ENCODE peak calls at places on chromosome 2, in four cellular contexts. J is pancreas; T is CD8-positive, alpha-beta T cell; C is adrenal gland. R is an unnamed sample.

GRCh38 chr2:72153026-72153791 is 5.5 kb upstream of the CYP26B1 start:
- DNase-seq in J (no peak), T (no peak), C (no peak), R (no peak)

GRCh38 chr2:2142350-2142749 is 188.7 kb downstream of the MYT1L start:
- DNase-seq in J (no peak), T (no peak), C (no peak), R (no peak)

GRCh38 chr2:164561991-164562390 is 59.3 kb downstream of the GRB14 start:
- DNase-seq in J (no peak), T (no peak), C (no peak), R (no peak)

GRCh38 chr2:19355416-19355821 is 3.0 kb downstream of the OSR1 start:
- DNase-seq in J (no peak), T (no peak), C (no peak), R (no peak)

GRCh38 chr2:226782092-226782713 is 17.4 kb downstream of the IRS1 start:
- DNase-seq in J (no peak), T (no peak), C (no peak), R (no peak)

GRCh38 chr2:47323009-47323821 is 79.7 kb upstream of the MSH2 start:
- DNase-seq in J (peak), T (peak), C (peak), R (peak)

GRCh38 chr2:46434851-46435273 is 44.5 kb upstream of the TMEM247 start:
- DNase-seq in J (no peak), T (no peak), C (no peak), R (no peak)

GRCh38 chr2:47309952-47310800 is 92.8 kb upstream of the MSH2 start:
- DNase-seq in J (no peak), T (no peak), C (no peak), R (no peak)

GRCh38 chr2:25340340-25340886 is 1.3 kb downstream of the DNMT3A start:
- DNase-seq in J (peak), T (no peak), C (peak), R (no peak)

GRCh38 chr2:28449489-28450395 is 46.1 kb upstream of the PLB1 start:
- DNase-seq in J (no peak), T (peak), C (no peak), R (no peak)

GRCh38 chr2:72696559-72696958 is 129.3 kb downstream of the EXOC6B start:
- DNase-seq in J (no peak), T (no peak), C (no peak), R (no peak)

GRCh38 chr2:239630618-239631286 is 229.9 kb upstream of the HDAC4 start:
- DNase-seq in J (no peak), T (no peak), C (peak), R (no peak)

GRCh38 chr2:226903179-226903578 is 67.3 kb downstream of the RHBDD1 start:
- DNase-seq in J (no peak), T (no peak), C (peak), R (no peak)

GRCh38 chr2:870426-870825 is 80.2 kb upstream of the SNTG2 start:
- DNase-seq in J (no peak), T (no peak), C (no peak), R (no peak)

GRCh38 chr2:130963849-130964793 is 127.4 kb downstream of the ARHGEF4 start:
- DNase-seq in J (no peak), T (no peak), C (peak), R (peak)

GRCh38 chr2:47221956-47222355 is 66.8 kb upstream of the STPG4 start:
- DNase-seq in J (no peak), T (no peak), C (no peak), R (no peak)

GRCh38 chr2:226550801-226551200 is 248.8 kb downstream of the IRS1 start:
- DNase-seq in J (no peak), T (no peak), C (no peak), R (no peak)

GRCh38 chr2:183665976-183666375 is 541.7 kb downstream of the NUP35 start:
- DNase-seq in J (no peak), T (no peak), C (no peak), R (no peak)

GRCh38 chr2:100616841-100617390 is 54.1 kb downstream of the PDCL3 start:
- DNase-seq in J (no peak), T (no peak), C (no peak), R (no peak)

GRCh38 chr2:215397632-215398341 is 38.1 kb downstream of the FN1 start:
- DNase-seq in J (no peak), T (no peak), C (no peak), R (no peak)

GRCh38 chr2:183125659-183126341 is 1.6 kb downstream of the NUP35 start:
- DNase-seq in J (no peak), T (no peak), C (no peak), R (no peak)

GRCh38 chr2:211144078-211144477 is 587.7 kb downstream of the CPS1 start:
- DNase-seq in J (no peak), T (no peak), C (no peak), R (no peak)

GRCh38 chr2:209277444-209277843 is 146.4 kb upstream of the MAP2 start:
- DNase-seq in J (no peak), T (no peak), C (no peak), R (no peak)

GRCh38 chr2:79670198-79670597 is 157.3 kb downstream of the CTNNA2 start:
- DNase-seq in J (no peak), T (no peak), C (no peak), R (peak)

GRCh38 chr2:117470311-117471095 is 344.0 kb upstream of the DDX18 start:
- DNase-seq in J (peak), T (no peak), C (peak), R (peak)

DNA sequence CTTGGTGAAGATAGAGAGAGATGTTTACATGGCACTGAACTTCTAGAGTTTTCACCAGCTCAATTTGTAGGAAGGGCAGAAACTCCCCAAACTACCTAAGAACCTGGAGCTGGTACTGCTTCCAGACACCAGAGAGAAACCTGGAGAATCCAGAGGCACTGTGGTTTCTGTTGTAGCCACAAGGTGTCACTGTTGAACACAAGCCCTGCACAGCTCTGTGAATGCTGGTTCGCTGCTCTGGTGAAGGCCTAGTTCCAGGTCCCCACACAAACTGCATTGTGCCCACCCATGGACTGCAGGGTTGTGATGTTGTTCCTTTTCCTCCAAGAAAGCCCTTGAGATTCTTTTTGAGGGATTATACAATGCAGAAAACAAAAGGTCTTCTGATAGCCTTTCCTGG is 150.5 kb upstream of the HS6ST1 start:
- DNase-seq in J (no peak), T (no peak), C (no peak), R (no peak)
- TF ChIP-seq CTCF in J (no peak), T (no peak), C (peak), R (peak)

DNA sequence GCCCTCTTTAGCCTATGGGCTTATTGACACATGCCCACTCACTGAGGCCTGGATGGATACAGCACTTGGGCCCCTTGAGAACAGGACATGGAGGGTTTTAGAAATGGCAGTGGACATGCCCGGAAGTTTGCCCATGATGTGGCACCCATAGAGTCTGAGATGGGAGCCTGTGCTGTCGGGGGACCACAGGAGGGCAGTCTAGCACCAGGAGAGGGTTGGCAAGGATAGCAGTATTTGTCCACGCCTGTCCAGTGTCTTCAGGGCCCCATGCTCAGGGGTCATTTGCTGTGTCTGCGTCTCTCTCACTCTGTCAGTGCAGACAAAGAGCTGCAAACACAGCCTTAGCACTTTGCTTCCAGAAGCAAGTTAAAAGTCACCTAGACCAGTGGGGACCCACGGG is 48.7 kb downstream of the IL1RL2 start:
- DNase-seq in J (no peak), T (no peak), C (no peak), R (no peak)
- TF ChIP-seq CTCF in J (no peak), T (peak), C (peak), R (peak)

DNA sequence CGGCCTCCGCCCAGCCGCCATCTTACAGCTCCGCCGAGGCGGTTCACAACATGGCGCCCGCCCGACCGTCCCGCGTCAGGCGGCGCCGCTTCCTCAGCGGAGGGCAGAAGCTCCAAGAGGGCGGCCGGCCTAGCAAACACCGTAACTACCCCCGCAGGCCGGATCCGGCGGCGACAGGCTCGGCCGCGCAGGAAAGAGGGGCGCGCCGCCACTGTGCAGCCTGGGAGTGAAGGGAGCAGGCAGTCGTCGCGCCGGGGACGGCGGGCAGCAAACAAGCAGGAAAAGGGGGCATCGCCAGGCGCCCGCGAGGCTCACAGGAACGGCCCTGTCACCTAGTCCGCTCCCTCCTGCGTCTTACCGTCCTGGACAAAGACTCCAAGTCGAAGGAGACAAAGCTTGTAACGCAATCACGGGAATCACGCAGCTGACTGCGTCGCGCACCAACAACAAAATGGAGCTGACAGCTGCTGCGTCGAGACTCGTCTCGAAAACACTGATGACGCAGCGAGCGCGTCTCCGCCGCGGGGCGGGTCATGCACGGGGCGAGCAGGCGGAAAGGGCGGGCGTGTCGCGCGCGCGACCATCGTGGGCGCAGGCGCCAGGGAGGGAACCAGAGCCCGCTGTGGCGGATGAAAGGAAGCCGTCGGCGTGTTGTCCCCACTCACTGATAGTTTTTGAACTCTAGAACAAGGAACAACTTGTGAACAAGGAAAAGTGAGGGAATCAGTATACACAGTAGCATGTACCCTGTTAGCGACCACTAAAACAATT is at the start of gene CLK1:
- DNase-seq in J (peak), T (peak), C (peak), R (peak)
- TF ChIP-seq CTCF in J (no peak), T (no peak), C (no peak), R (no peak)

DNA sequence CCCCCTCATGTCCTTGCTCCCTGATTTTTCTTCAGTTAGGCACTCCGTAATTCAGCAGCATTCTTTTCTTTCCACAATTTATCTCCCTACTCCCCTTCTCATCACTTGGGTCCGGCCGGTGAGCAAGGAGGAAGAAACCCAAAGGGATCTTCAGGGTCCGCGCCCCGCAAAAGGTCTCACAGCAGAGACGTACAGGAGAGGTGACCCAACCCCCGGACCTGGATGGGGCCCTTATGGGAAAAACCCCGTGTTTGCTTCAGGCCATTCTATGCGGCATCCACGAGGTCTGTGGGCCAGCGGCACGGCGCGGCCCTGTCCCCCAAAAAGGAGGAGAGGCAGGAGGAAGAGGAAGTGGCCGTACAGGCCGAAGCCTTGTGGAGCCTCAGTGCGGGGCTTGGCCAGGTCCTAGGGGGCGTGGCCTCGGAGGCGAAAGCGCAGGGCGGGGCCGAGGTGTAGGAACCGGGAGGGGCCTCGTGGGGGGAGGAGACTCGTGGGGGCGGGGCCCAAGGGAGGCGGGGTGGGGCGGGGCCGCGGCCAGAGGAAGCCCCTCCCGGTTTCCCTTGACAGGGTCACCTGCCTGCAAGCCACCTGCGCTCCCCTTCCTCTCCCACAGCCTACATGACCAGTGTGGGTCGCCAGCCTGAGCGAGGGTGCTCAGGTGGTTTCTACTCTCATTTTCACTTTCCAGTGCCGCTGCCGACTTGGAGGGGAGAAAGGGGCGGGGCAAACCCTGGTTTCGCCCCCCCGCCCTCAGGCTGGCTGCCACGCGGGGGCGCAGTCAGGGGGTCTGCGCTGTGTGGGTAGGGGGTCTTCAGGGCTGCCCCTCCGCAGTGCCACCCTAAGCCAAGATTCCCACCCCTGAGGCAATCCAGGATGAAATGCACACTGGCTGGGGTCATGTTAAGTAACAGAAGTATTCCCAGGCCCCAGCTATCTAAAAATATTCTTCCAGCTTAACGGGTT is 156.4 kb upstream of the XPO1 start:
- DNase-seq in J (peak), T (peak), C (peak), R (peak)
- TF ChIP-seq CTCF in J (no peak), T (peak), C (peak), R (peak)